ENCODE peak calls at places on chromosome 18, in nine cellular contexts. Q, B, R, O, G, W, M, Y and X are unnamed samples.

GRCh38 chr18:3262234-3263171 is 570 bp downstream of the MYL12B start:
- DNase-seq in Q (no peak), Y (no peak), W (peak; percentile 43), M (no peak), R (no peak), O (no peak), G (no peak), B (no peak), X (peak; percentile 45)

GRCh38 chr18:37405229-37405628 is 160.4 kb downstream of the CELF4 start:
- DNase-seq in G (no peak), Y (no peak), M (no peak), R (no peak), B (no peak), W (no peak), O (no peak), Q (no peak), X (no peak)

GRCh38 chr18:7221424-7222155 is 9.3 kb upstream of the LRRC30 start:
- DNase-seq in R (no peak), B (peak; percentile 66), Y (peak; percentile 92), W (peak; percentile 65), Q (peak; percentile 67), O (no peak), G (peak; percentile 11), M (no peak), X (peak; percentile 58)

GRCh38 chr18:8977166-8977565 is 125.3 kb upstream of the NDUFV2 start:
- DNase-seq in Y (no peak), W (no peak), R (no peak), O (no peak), Q (no peak), G (no peak), M (no peak), B (no peak), X (no peak)

GRCh38 chr18:59874166-59874565 is 25.6 kb upstream of the PMAIP1 start:
- DNase-seq in R (no peak), O (no peak), Y (peak; percentile 89), G (no peak), Q (no peak), B (no peak), W (peak; percentile 83), M (no peak), X (peak; percentile 61)

GRCh38 chr18:53380063-53380639 is 844.3 kb downstream of the MBD2 start:
- DNase-seq in B (no peak), M (peak; percentile 28), G (peak; percentile 24), O (no peak), W (peak; percentile 57), Q (peak; percentile 6), R (no peak), Y (peak; percentile 66), X (peak; percentile 14)

GRCh38 chr18:12410121-12410520 is 2.4 kb downstream of the PRELID3A start:
- DNase-seq in G (no peak), O (no peak), M (no peak), Q (no peak), B (no peak), Y (no peak), W (no peak), R (no peak), X (no peak)

GRCh38 chr18:59783138-59783537 is 85.9 kb upstream of the CCBE1 start:
- DNase-seq in Y (peak; percentile 84), Q (peak; percentile 23), R (no peak), G (no peak), M (no peak), O (no peak), B (peak; percentile 8), W (peak; percentile 80), X (peak; percentile 47)

GRCh38 chr18:13268746-13269285 is 50.3 kb downstream of the LDLRAD4 start:
- DNase-seq in M (no peak), Q (no peak), G (no peak), W (no peak), Y (peak; percentile 5), B (no peak), R (no peak), O (no peak), X (no peak)